ENCODE peak calls at places on chromosome 16, in seven cellular contexts. S is naive thymus-derived CD4-positive, alpha-beta T cell; R is thoracic aorta; L is putamen; Z is activated T-cell treated with anti-CD3 and anti-CD28 coated beads, Interleukin-2, amount 50 U/mL, for 72 hours; D is mucosa of descending colon; E is ovary. C is an unnamed sample.

GRCh38 chr16:23423496-23424049 is 29.4 kb downstream of the COG7 start:
- DNase-seq in E (peak), L (peak), D (peak), R (peak), S (no peak), Z (no peak), C (peak)

GRCh38 chr16:85924675-85925074 is 25.7 kb downstream of the IRF8 start:
- DNase-seq in R (no peak), E (no peak), D (no peak), Z (no peak), S (no peak), L (peak), C (no peak)

GRCh38 chr16:68377667-68378420 is 67.0 kb downstream of the PRMT7 start:
- DNase-seq in Z (no peak), L (no peak), R (no peak), S (no peak), D (no peak), E (no peak), C (no peak)

GRCh38 chr16:27450836-27451341 is 48.9 kb downstream of the IL21R start:
- DNase-seq in D (peak), Z (peak), E (no peak), L (no peak), S (no peak), R (no peak), C (no peak)

GRCh38 chr16:69848635-69849545 is 86.8 kb downstream of the WWP2 start:
- DNase-seq in Z (no peak), D (peak), R (peak), S (no peak), E (peak), L (peak), C (peak)

GRCh38 chr16:6153901-6154300 is 1056.3 kb upstream of the EEF2KMT start:
- DNase-seq in Z (no peak), R (no peak), D (no peak), E (no peak), L (no peak), S (no peak), C (no peak)

GRCh38 chr16:84504420-84505248 is at the start of gene MEAK7:
- DNase-seq in R (peak), D (peak), Z (peak), E (peak), S (peak), L (peak), C (peak)

GRCh38 chr16:52191533-52192134 is 355.3 kb downstream of the TOX3 start:
- DNase-seq in D (peak), R (no peak), S (peak), L (peak), Z (peak), E (peak), C (peak)

GRCh38 chr16:1870365-1871082 is 1.4 kb downstream of the MEIOB start:
- DNase-seq in R (no peak), Z (no peak), D (no peak), E (no peak), S (no peak), L (no peak), C (no peak)

GRCh38 chr16:56108724-56109123 is 82.6 kb upstream of the GNAO1 start:
- DNase-seq in E (no peak), L (peak), R (no peak), Z (no peak), S (no peak), D (no peak), C (no peak)

GRCh38 chr16:51382215-51382614 is 231.1 kb upstream of the SALL1 start:
- DNase-seq in D (no peak), R (no peak), E (no peak), S (no peak), L (no peak), Z (no peak), C (no peak)

GRCh38 chr16:9275386-9275785 is 183.9 kb downstream of the HAPSTR1 start:
- DNase-seq in D (no peak), R (no peak), E (no peak), S (no peak), Z (no peak), L (no peak), C (no peak)

GRCh38 chr16:73166972-73167550 is 119.1 kb upstream of the ZFHX3 start:
- DNase-seq in E (no peak), S (no peak), R (no peak), D (no peak), Z (no peak), L (no peak), C (no peak)

GRCh38 chr16:11121083-11121482 is 134.9 kb downstream of the SOCS1 start:
- DNase-seq in L (no peak), R (no peak), Z (no peak), E (no peak), D (no peak), S (no peak), C (no peak)

GRCh38 chr16:89737341-89738071 is 16.2 kb downstream of the ZNF276 start:
- DNase-seq in R (no peak), E (no peak), S (no peak), D (no peak), L (no peak), Z (peak), C (no peak)

GRCh38 chr16:86509759-86510464 is 415 bp upstream of the FOXF1 start:
- DNase-seq in E (peak), S (no peak), D (peak), L (no peak), R (no peak), Z (no peak), C (peak)

GRCh38 chr16:1183235-1183907 is 30.5 kb downstream of the CACNA1H start:
- DNase-seq in R (no peak), E (peak), L (peak), D (peak), S (no peak), Z (no peak), C (peak)

GRCh38 chr16:50246299-50247122 is 19.8 kb upstream of the ADCY7 start:
- DNase-seq in E (no peak), Z (peak), S (no peak), D (no peak), L (no peak), R (no peak), C (no peak)

GRCh38 chr16:86909359-86910145 is 331.2 kb downstream of the FOXL1 start:
- DNase-seq in L (no peak), E (no peak), R (no peak), D (no peak), Z (no peak), S (no peak), C (no peak)

GRCh38 chr16:24499193-24499814 is 40.1 kb upstream of the RBBP6 start:
- DNase-seq in Z (peak), S (no peak), R (no peak), E (no peak), D (peak), L (peak), C (no peak)

GRCh38 chr16:67459066-67459857 is 21.7 kb downstream of the ATP6V0D1 start:
- DNase-seq in S (no peak), E (no peak), R (no peak), L (no peak), Z (no peak), D (peak), C (no peak)

GRCh38 chr16:62363451-62363850 is 327.2 kb upstream of the CDH8 start:
- DNase-seq in E (no peak), Z (no peak), R (no peak), L (no peak), S (no peak), D (no peak), C (no peak)

GRCh38 chr16:85553436-85554113 is 59.5 kb upstream of the GSE1 start:
- DNase-seq in S (peak), L (no peak), Z (peak), D (peak), E (peak), R (no peak), C (no peak)

C was measured in fibroblast of the conjunctiva.